ENCODE peak calls at places on chromosomes 13 and 19, in five cellular contexts. One of them, this sample, is unnamed.

GRCh38 chr19:19238126-19238894 is 26.6 kb downstream of the NCAN start:
- DNase-seq in heart left ventricle: no peak
- DNase-seq in right lobe of liver: no peak
- DNase-seq in esophagus squamous epithelium: no peak
- DNase-seq in A549: no peak
- DNase-seq in this sample: no peak

GRCh38 chr19:30228113-30228725 is 144.0 kb upstream of the ZNF536 start:
- DNase-seq in heart left ventricle: no peak
- DNase-seq in esophagus squamous epithelium: no peak
- DNase-seq in right lobe of liver: no peak
- DNase-seq in A549: no peak
- DNase-seq in this sample: no peak

GRCh38 chr19:17528610-17529009 is 17.2 kb downstream of the PGLS start:
- DNase-seq in A549: no peak
- DNase-seq in esophagus squamous epithelium: no peak
- DNase-seq in heart left ventricle: no peak
- DNase-seq in right lobe of liver: no peak
- DNase-seq in this sample: no peak

GRCh38 chr19:33460221-33460908 is 61.2 kb downstream of the PEPD start:
- DNase-seq in esophagus squamous epithelium: no peak
- DNase-seq in heart left ventricle: no peak
- DNase-seq in A549: no peak
- DNase-seq in right lobe of liver: no peak
- DNase-seq in this sample: no peak

GRCh38 chr13:98345103-98345899 is 168.2 kb upstream of the RNF113B start:
- DNase-seq in right lobe of liver: no peak
- DNase-seq in A549: no peak
- DNase-seq in esophagus squamous epithelium: no peak
- DNase-seq in heart left ventricle: no peak
- DNase-seq in this sample: no peak

GRCh38 chr13:68369739-68370138 is 1139.6 kb upstream of the PCDH9 start:
- DNase-seq in A549: peak
- DNase-seq in right lobe of liver: no peak
- DNase-seq in heart left ventricle: no peak
- DNase-seq in esophagus squamous epithelium: no peak
- DNase-seq in this sample: no peak

GRCh38 chr13:30752201-30752797 is 17.0 kb downstream of the ALOX5AP start:
- DNase-seq in right lobe of liver: no peak
- DNase-seq in heart left ventricle: peak
- DNase-seq in esophagus squamous epithelium: no peak
- DNase-seq in A549: no peak
- DNase-seq in this sample: no peak

GRCh38 chr13:106121173-106121754 is 414.2 kb downstream of the EFNB2 start:
- DNase-seq in right lobe of liver: no peak
- DNase-seq in heart left ventricle: no peak
- DNase-seq in esophagus squamous epithelium: no peak
- DNase-seq in A549: no peak
- DNase-seq in this sample: no peak

GRCh38 chr13:49444517-49445395 is 682 bp downstream of the SETDB2 start:
- DNase-seq in heart left ventricle: peak
- DNase-seq in esophagus squamous epithelium: no peak
- DNase-seq in A549: peak
- DNase-seq in right lobe of liver: no peak
- DNase-seq in this sample: no peak

GRCh38 chr19:55986487-55986886 is at the start of gene NLRP5:
- DNase-seq in right lobe of liver: no peak
- DNase-seq in esophagus squamous epithelium: no peak
- DNase-seq in A549: no peak
- DNase-seq in heart left ventricle: no peak
- DNase-seq in this sample: no peak

GRCh38 chr13:23928985-23929384 is 31.7 kb upstream of the C1QTNF9B start:
- DNase-seq in right lobe of liver: no peak
- DNase-seq in esophagus squamous epithelium: no peak
- DNase-seq in A549: peak
- DNase-seq in heart left ventricle: no peak
- DNase-seq in this sample: no peak

DNA sequence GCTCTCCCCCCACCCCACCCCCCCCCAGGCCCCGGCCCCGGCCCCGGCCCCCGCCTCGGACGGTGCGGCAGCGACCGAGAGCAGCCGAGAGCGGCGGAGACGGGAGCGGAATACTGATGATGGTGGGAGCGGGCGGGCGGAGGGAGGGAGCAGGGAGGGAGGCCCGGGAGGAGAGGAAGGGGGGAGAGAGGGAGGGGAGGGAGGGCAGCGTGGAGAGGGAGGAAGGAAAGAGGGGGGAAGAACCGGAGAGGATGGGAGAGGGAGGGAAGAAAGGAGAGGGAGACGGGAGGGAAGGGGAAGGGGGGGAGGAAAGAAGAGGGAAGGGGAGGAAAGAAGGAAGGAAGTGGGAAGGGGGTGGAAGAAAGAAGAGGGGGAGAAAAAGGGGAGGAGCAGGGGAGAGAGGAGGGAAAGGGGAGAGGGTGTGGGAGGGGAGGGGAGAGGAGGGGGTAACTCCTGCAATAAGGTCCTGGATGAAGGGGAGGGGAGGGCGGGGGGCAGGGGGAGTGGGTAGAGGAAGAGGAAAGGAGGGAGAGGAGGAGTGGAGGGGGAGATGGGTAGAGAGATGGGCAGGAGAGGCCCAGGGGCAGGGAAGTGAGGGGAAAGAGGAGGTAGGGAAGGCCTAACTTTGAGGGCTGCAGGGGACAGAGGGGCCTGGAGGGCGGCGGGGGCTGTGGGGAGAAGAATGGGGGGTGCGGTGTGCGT is at the start of gene LRRC4B:
- DNase-seq in heart left ventricle: no peak
- DNase-seq in esophagus squamous epithelium: no peak
- DNase-seq in right lobe of liver: no peak
- DNase-seq in A549: no peak
- DNase-seq in this sample: no peak
- H3K4me3 ChIP-seq in heart left ventricle: peak
- H3K4me3 ChIP-seq in esophagus squamous epithelium: no peak
- H3K4me3 ChIP-seq in right lobe of liver: no peak
- H3K4me3 ChIP-seq in A549: peak
- H3K4me3 ChIP-seq in this sample: no peak

GRCh38 chr19:12884202-12884601 is 2.8 kb downstream of the KLF1 start:
- DNase-seq in heart left ventricle: no peak
- DNase-seq in right lobe of liver: no peak
- DNase-seq in A549: no peak
- DNase-seq in esophagus squamous epithelium: no peak
- DNase-seq in this sample: no peak

GRCh38 chr19:12886943-12887747 is at the start of gene KLF1:
- DNase-seq in A549: no peak
- DNase-seq in right lobe of liver: no peak
- DNase-seq in heart left ventricle: no peak
- DNase-seq in esophagus squamous epithelium: no peak
- DNase-seq in this sample: no peak

GRCh38 chr19:12884627-12884925 is 2.4 kb downstream of the KLF1 start:
- DNase-seq in esophagus squamous epithelium: no peak
- DNase-seq in heart left ventricle: no peak
- DNase-seq in A549: no peak
- DNase-seq in right lobe of liver: no peak
- DNase-seq in this sample: no peak

GRCh38 chr19:12885749-12886706 is 973 bp downstream of the KLF1 start:
- DNase-seq in heart left ventricle: no peak
- DNase-seq in right lobe of liver: no peak
- DNase-seq in esophagus squamous epithelium: no peak
- DNase-seq in A549: no peak
- DNase-seq in this sample: no peak

DNA sequence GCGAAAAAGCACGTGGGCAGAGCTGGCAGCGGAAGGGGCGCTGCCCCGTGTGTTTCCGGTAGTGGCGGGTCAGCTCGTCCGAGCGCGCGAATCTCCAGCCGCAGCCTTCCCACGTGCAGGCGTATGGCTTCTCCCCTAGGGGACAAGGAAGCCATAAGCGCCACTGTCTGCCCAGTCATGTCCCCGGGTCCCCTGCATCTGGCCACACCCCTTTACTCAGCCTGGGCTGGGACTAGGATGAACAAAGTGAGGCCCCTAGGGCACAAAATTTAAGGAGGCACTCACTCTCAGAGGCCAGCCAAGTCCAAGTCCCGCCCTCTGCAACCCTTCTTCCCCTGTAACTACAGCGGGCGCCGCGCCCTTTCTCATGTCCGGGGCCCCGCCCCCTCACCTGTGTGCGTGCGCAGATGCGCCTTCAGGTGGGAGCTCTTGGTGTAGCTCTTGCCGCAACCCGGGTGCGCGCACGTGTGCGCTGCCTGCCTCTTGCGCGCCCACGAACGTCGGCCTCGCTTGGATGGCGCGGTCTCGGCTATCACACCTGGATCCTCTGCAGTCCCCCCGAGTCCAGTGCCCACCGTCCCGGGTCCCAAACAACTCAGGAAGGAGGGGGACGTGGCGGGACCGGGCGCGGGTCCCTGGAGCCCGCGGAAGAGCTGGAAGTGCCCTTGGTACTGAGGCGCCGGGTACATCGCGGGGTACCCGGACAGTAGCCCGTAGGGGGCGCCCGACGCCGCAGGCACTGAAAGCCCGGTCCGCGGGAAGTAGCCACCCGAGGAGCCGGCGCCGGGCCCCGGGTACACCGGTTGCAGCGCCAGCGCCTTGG is 1.9 kb downstream of the KLF1 start:
- DNase-seq in heart left ventricle: peak
- DNase-seq in right lobe of liver: peak
- DNase-seq in esophagus squamous epithelium: peak
- DNase-seq in A549: peak
- DNase-seq in this sample: peak
- H3K4me3 ChIP-seq in heart left ventricle: peak
- H3K4me3 ChIP-seq in right lobe of liver: peak
- H3K4me3 ChIP-seq in esophagus squamous epithelium: peak
- H3K4me3 ChIP-seq in A549: peak
- H3K4me3 ChIP-seq in this sample: peak

GRCh38 chr19:2043269-2043641 is 7.8 kb downstream of the MKNK2 start:
- DNase-seq in esophagus squamous epithelium: no peak
- DNase-seq in heart left ventricle: no peak
- DNase-seq in right lobe of liver: peak
- DNase-seq in A549: no peak
- DNase-seq in this sample: no peak
- H3K4me3 ChIP-seq in esophagus squamous epithelium: no peak
- H3K4me3 ChIP-seq in heart left ventricle: no peak
- H3K4me3 ChIP-seq in right lobe of liver: no peak
- H3K4me3 ChIP-seq in A549: no peak
- H3K4me3 ChIP-seq in this sample: no peak

GRCh38 chr19:47312366-47313006 is 2.8 kb downstream of the C5AR1 start:
- DNase-seq in esophagus squamous epithelium: no peak
- DNase-seq in heart left ventricle: no peak
- DNase-seq in A549: no peak
- DNase-seq in right lobe of liver: no peak
- DNase-seq in this sample: no peak

GRCh38 chr19:47310819-47311218 is 1.2 kb downstream of the C5AR1 start:
- DNase-seq in esophagus squamous epithelium: no peak
- DNase-seq in A549: peak
- DNase-seq in heart left ventricle: peak
- DNase-seq in right lobe of liver: peak
- DNase-seq in this sample: peak

GRCh38 chr19:47310323-47310722 is 662 bp downstream of the C5AR1 start:
- DNase-seq in esophagus squamous epithelium: no peak
- DNase-seq in heart left ventricle: no peak
- DNase-seq in A549: no peak
- DNase-seq in right lobe of liver: no peak
- DNase-seq in this sample: no peak

GRCh38 chr19:47309038-47309437 is 623 bp upstream of the C5AR1 start:
- DNase-seq in esophagus squamous epithelium: no peak
- DNase-seq in A549: no peak
- DNase-seq in right lobe of liver: no peak
- DNase-seq in heart left ventricle: no peak
- DNase-seq in this sample: no peak

GRCh38 chr19:47309608-47310007 is at the start of gene C5AR1:
- DNase-seq in A549: no peak
- DNase-seq in esophagus squamous epithelium: no peak
- DNase-seq in heart left ventricle: peak
- DNase-seq in right lobe of liver: no peak
- DNase-seq in this sample: peak
- H3K4me3 ChIP-seq in A549: no peak
- H3K4me3 ChIP-seq in esophagus squamous epithelium: no peak
- H3K4me3 ChIP-seq in heart left ventricle: peak
- H3K4me3 ChIP-seq in right lobe of liver: no peak
- H3K4me3 ChIP-seq in this sample: no peak

DNA sequence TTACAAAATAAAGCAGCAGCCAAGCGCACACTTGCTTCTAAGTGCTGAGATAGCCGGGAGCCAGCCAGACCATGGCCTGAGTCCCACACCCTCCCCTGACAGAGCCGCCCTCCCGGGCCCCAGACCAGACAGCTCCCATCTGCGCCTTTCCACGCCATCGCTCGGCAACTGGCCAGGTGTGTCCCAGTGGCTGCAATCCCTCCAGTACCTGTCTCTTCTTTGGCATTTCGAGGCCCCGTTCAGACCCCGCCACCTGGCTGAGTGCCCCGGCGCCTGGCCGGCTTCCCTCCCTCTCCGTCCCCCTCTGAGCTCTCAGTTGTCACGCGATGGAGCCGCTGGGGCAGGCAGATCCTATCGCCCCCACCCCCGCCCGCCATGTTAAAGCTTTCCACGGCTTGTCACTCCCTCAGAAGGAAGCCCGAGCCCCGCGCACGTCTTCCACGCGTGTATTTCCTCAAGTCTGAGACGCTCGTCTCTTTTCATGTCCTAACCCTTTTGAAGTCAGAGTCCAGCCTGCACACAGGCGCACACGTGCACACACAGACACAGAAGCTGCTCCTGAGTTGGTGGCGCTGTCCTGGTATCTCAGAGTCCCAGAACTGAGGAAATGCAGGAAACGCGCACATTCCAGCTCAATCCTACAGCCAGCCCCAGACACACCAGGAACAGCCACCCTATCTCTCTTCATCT is 7.9 kb downstream of the MLLT1 start:
- DNase-seq in right lobe of liver: peak
- DNase-seq in heart left ventricle: peak
- DNase-seq in A549: no peak
- DNase-seq in esophagus squamous epithelium: no peak
- DNase-seq in this sample: peak
- H3K4me3 ChIP-seq in right lobe of liver: no peak
- H3K4me3 ChIP-seq in heart left ventricle: peak
- H3K4me3 ChIP-seq in A549: no peak
- H3K4me3 ChIP-seq in esophagus squamous epithelium: no peak
- H3K4me3 ChIP-seq in this sample: no peak

GRCh38 chr19:35115538-35115951 is at the start of gene FXYD3:
- DNase-seq in A549: no peak
- DNase-seq in right lobe of liver: no peak
- DNase-seq in esophagus squamous epithelium: no peak
- DNase-seq in heart left ventricle: no peak
- DNase-seq in this sample: no peak
- H3K4me3 ChIP-seq in A549: peak
- H3K4me3 ChIP-seq in right lobe of liver: no peak
- H3K4me3 ChIP-seq in esophagus squamous epithelium: peak
- H3K4me3 ChIP-seq in heart left ventricle: peak
- H3K4me3 ChIP-seq in this sample: peak

GRCh38 chr19:15249912-15250634 is 17.8 kb upstream of the EPHX3 start:
- DNase-seq in right lobe of liver: no peak
- DNase-seq in heart left ventricle: peak
- DNase-seq in esophagus squamous epithelium: no peak
- DNase-seq in A549: peak
- DNase-seq in this sample: no peak
- H3K4me3 ChIP-seq in right lobe of liver: no peak
- H3K4me3 ChIP-seq in heart left ventricle: peak
- H3K4me3 ChIP-seq in esophagus squamous epithelium: no peak
- H3K4me3 ChIP-seq in A549: no peak
- H3K4me3 ChIP-seq in this sample: no peak